ENCODE peak calls at places on chromosomes 4 and X, in eight cellular contexts. O, J, L, I, A, H, P and X are unnamed samples.

GRCh38 chrX:66504481-66504880 is 134.4 kb downstream of the EDA2R start:
- DNase-seq in O (no peak), L (no peak), H (no peak), J (no peak), A (no peak), I (no peak), P (no peak), X (no peak)

GRCh38 chr4:507745-508512 is 8.9 kb downstream of the PIGG start:
- DNase-seq in I (no peak), J (no peak), L (no peak), O (no peak), A (no peak), P (no peak), H (no peak), X (no peak)

GRCh38 chr4:20252656-20253271 is 1.1 kb downstream of the SLIT2 start:
- DNase-seq in O (no peak), I (peak), L (no peak), P (no peak), J (peak), H (no peak), A (peak), X (no peak)

GRCh38 chr4:134024251-134024650 is 177.3 kb downstream of the PABPC4L start:
- DNase-seq in P (no peak), H (no peak), O (no peak), L (no peak), J (peak), I (no peak), A (peak), X (no peak)

GRCh38 chr4:26931961-26932360 is 71.3 kb downstream of the STIM2 start:
- DNase-seq in L (no peak), O (no peak), H (no peak), P (no peak), A (no peak), I (no peak), J (no peak), X (no peak)

GRCh38 chr4:79913581-79913980 is 159.4 kb downstream of the ANTXR2 start:
- DNase-seq in J (no peak), A (no peak), L (no peak), P (no peak), H (no peak), I (no peak), O (no peak), X (no peak)

GRCh38 chr4:126018274-126018673 is 703.5 kb downstream of the FAT4 start:
- DNase-seq in A (no peak), I (no peak), L (no peak), H (no peak), O (no peak), P (no peak), J (no peak), X (no peak)

GRCh38 chr4:176274441-176274840 is 5.4 kb upstream of the ASB5 start:
- DNase-seq in P (no peak), L (no peak), J (no peak), O (no peak), A (no peak), H (no peak), I (no peak), X (no peak)

GRCh38 chr4:56655627-56656345 is 25.3 kb downstream of the HOPX start:
- DNase-seq in P (no peak), O (no peak), I (no peak), L (no peak), A (peak), J (peak), H (no peak), X (no peak)

GRCh38 chr4:133555671-133556070 is 406.6 kb downstream of the PCDH10 start:
- DNase-seq in J (no peak), P (no peak), H (no peak), L (no peak), O (no peak), A (no peak), I (no peak), X (no peak)

GRCh38 chrX:126982158-126982557 is 162.6 kb downstream of the PRR32 start:
- DNase-seq in J (no peak), O (no peak), P (no peak), I (no peak), A (no peak), H (no peak), L (no peak), X (no peak)

GRCh38 chr4:34158883-34159282 is 2085.4 kb downstream of the ARAP2 start:
- DNase-seq in I (no peak), H (no peak), L (no peak), P (no peak), J (no peak), A (no peak), O (no peak), X (no peak)